ENCODE peak calls at places on chromosomes 12 and 14, in four cellular contexts. W, M, I and B are unnamed samples.

GRCh38 chr12:71503579-71504470 is 64.2 kb downstream of the LGR5 start:
- DNase-seq in M (no peak), I (no peak), W (peak; percentile 39), B (no peak)

GRCh38 chr14:64711039-64711438 is 6.8 kb downstream of the PLEKHG3 start:
- DNase-seq in M (no peak), I (no peak), W (no peak), B (no peak)

GRCh38 chr12:42960087-42960527 is 370.6 kb upstream of the PRICKLE1 start:
- DNase-seq in W (no peak), M (no peak), I (no peak), B (no peak)

GRCh38 chr14:34682787-34683321 is 31.5 kb downstream of the CFL2 start:
- DNase-seq in I (no peak), M (no peak), W (no peak), B (no peak)

GRCh38 chr12:127054531-127054930 is 1212.4 kb upstream of the TMEM132C start:
- DNase-seq in I (no peak), W (no peak), M (no peak), B (no peak)

GRCh38 chr12:31729728-31730127 is 907 bp upstream of the AMN1 start:
- DNase-seq in M (no peak), W (no peak), I (no peak), B (no peak)

GRCh38 chr12:58920102-58920955 is at the start of gene LRIG3:
- DNase-seq in M (peak; percentile 96), I (no peak), W (peak; percentile 85), B (no peak)

GRCh38 chr12:123267991-123268843 is 3.4 kb downstream of the CDK2AP1 start:
- DNase-seq in M (peak; percentile 80), I (no peak), W (no peak), B (no peak)

GRCh38 chr14:39683711-39684110 is 251.5 kb upstream of the FBXO33 start:
- DNase-seq in M (no peak), W (no peak), I (no peak), B (no peak)

GRCh38 chr12:41981758-41982157 is 162.9 kb downstream of the GXYLT1 start:
- DNase-seq in M (no peak), I (no peak), W (no peak), B (no peak)

GRCh38 chr14:44658389-44658696 is 151.3 kb upstream of the FSCB start:
- DNase-seq in I (no peak), W (no peak), M (no peak), B (no peak)
- H3K4me3 ChIP-seq in I (no peak overlapping the region), W (no peak overlapping the region), M (no peak overlapping the region), B (no peak overlapping the region)

DNA sequence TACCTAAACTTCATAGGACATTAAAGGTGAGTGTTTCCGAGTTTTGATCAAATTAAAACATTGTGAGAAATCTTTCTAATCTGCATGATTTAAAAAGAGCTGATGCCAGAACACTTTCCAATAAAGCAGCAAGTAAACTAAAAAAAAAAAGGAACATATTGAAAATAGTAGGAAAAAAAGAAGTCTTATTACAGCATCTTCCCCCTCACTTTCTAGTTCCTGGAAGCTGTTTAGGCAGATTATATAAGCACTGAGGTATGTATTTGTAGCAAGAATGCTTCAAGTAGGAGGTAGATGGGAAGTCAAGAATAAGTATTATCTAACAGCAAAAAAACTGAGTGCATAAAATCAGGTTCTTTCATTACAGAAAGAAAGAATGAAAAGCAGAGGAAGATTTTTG is 45.8 kb downstream of the ERO1A start:
- DNase-seq in I (no peak), M (no peak), W (no peak), B (no peak)
- H3K36me3 ChIP-seq in I (peaks cover 16% of the 10 kb centered on the region), M (peaks cover 7% of the 10 kb centered on the region), W (no peaks in the 10 kb centered on the region), B (peaks cover 50% of the 10 kb centered on the region)

GRCh38 chr12:6925543-6926279 is 2.0 kb upstream of the ATN1 start:
- DNase-seq in I (peak; percentile 19), W (peak; percentile 70), M (peak; percentile 88), B (no peak)

GRCh38 chr12:6927999-6928702 is 392 bp downstream of the ATN1 start:
- DNase-seq in I (peak; percentile 26), W (no peak), M (peak; percentile 80), B (no peak)

GRCh38 chr12:6928703-6929407 is 1.1 kb downstream of the ATN1 start:
- DNase-seq in I (peak; percentile 13), W (no peak), M (no peak), B (no peak)

GRCh38 chr12:6925239-6925542 is 2.6 kb upstream of the ATN1 start:
- DNase-seq in I (no peak), W (no peak), M (no peak), B (no peak)

DNA sequence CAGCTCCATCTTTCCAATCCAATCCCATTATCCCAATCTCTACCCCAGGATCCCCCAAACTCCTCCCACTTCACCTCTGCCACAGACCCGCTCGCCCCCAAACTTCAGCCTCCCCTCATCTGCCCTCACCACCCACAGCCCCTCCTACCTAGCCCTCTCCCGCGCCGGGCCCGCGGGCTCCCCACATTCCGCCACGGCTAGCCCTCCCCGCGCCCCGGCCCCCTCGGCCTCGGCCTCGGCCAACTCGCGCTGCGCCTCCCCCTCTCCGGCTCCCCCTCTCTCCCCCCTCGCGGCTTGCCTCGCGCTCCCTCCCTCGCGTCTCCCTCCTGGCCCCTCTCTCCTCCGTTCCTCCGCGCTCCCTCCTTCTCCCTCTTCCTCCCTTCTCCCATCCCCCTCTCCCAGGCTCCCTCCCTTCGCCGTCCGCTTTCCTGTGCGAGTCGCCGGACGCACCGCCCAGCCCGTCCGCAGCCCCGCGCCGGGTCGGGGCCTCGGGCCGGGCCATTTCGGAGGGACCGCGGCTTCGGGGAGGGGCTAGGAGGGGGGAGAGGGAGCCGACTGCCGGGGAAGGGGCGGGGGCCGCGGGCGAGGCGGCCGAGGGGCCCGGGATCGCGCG is at the start of gene ATN1:
- DNase-seq in M (peak; percentile 96), W (peak; percentile 63), I (peak; percentile 43), B (no peak)
- H3K4me1 ChIP-seq in M (peaks cover 47% of the 10 kb centered on the region), W (peaks cover 23% of the 10 kb centered on the region), I (peaks cover 31% of the 10 kb centered on the region), B (peaks cover 23% of the 10 kb centered on the region)

GRCh38 chr12:95208678-95209077 is 8.6 kb downstream of the FGD6 start:
- DNase-seq in W (no peak), M (no peak), I (no peak), B (no peak)
- H3K4me3 ChIP-seq in W (no peak overlapping the region), M (no peak overlapping the region), I (no peak overlapping the region), B (no peak overlapping the region)

GRCh38 chr12:53481957-53482586 is 17.2 kb downstream of the MAP3K12 start:
- DNase-seq in W (no peak), M (peak; percentile 56), I (peak; percentile 34), B (no peak)

GRCh38 chr12:53483979-53484377 is 15.3 kb downstream of the MAP3K12 start:
- DNase-seq in M (no peak), W (no peak), I (no peak), B (no peak)

GRCh38 chr12:53484686-53485567 is 14.3 kb downstream of the MAP3K12 start:
- DNase-seq in I (no peak), W (no peak), M (no peak), B (no peak)

GRCh38 chr12:53482626-53483165 is 16.6 kb downstream of the MAP3K12 start:
- DNase-seq in W (no peak), M (peak; percentile 80), I (no peak), B (no peak)

GRCh38 chr12:53483225-53483978 is 15.9 kb downstream of the MAP3K12 start:
- DNase-seq in W (no peak), M (peak; percentile 42), I (no peak), B (no peak)
- H3K36me3 ChIP-seq in W (peaks cover 65% of the 10 kb centered on the region), M (peaks cover 51% of the 10 kb centered on the region), I (peaks cover 54% of the 10 kb centered on the region), B (peaks cover 64% of the 10 kb centered on the region)

DNA sequence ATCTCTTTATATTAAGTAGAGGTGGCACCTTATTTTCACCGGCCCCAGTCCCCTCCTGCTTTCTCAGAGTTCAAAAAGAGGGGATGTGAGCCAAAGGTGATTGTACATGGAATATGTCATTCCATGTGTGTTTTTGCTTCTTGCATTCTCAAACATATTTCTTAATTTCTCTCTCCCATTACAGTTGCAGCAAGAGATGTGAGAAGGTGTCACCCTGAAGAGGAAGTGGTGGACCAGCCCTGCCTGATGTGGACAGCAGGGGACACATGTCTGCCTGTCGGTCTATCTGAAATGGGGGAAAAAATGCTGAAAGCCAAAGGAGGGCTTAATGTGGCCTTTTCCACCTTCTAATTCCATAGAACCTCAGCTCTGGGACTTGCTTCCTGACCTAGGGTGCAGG is 1.9 kb upstream of the FOXN3 start:
- DNase-seq in I (no peak), M (no peak), W (no peak), B (no peak)
- H3K4me1 ChIP-seq in I (peaks cover 34% of the 10 kb centered on the region), M (peaks cover 13% of the 10 kb centered on the region), W (peaks cover 7% of the 10 kb centered on the region), B (peaks cover 12% of the 10 kb centered on the region)

GRCh38 chr12:122064780-122065588 is 13.6 kb upstream of the MLXIP start:
- DNase-seq in I (no peak), M (peak; percentile 95), W (no peak), B (no peak)
- H3K4me3 ChIP-seq in I (no peak overlapping the region), M (peak overlapping the region; percentile 5), W (no peak overlapping the region), B (no peak overlapping the region)